ENCODE peak calls at places on chromosomes 16 and 17, in ten cellular contexts. H, M, L, W, S, O, J, X, V and U are unnamed samples.

GRCh38 chr17:60535382-60536279 is 9.6 kb upstream of the APPBP2 start:
- DNase-seq in H (no peak), M (no peak), L (no peak), W (no peak), S (no peak), O (no peak), J (no peak), X (no peak), V (no peak), U (no peak)

GRCh38 chr16:3783516-3783915 is 66.2 kb upstream of the TRAP1 start:
- DNase-seq in H (no peak), M (no peak), L (no peak), W (no peak), S (no peak), O (no peak), J (no peak), X (no peak), V (no peak), U (no peak)

GRCh38 chr16:49085689-49086088 is 195.9 kb downstream of the CBLN1 start:
- DNase-seq in H (no peak), M (no peak), L (no peak), W (no peak), S (no peak), O (no peak), J (peak), X (no peak), V (no peak), U (no peak)

GRCh38 chr17:1787301-1787902 is 25.5 kb downstream of the SERPINF1 start:
- DNase-seq in H (no peak), M (no peak), L (no peak), W (peak), S (no peak), O (no peak), J (peak), X (peak), V (peak), U (no peak)

GRCh38 chr16:30567160-30567990 is 4.1 kb downstream of the ZNF688 start:
- DNase-seq in H (no peak), M (no peak), L (no peak), W (peak), S (no peak), O (peak), J (no peak), X (peak), V (no peak), U (no peak)

GRCh38 chr17:32803544-32803943 is 73.4 kb downstream of the MYO1D start:
- DNase-seq in H (no peak), M (no peak), L (no peak), W (no peak), S (no peak), O (no peak), J (no peak), X (no peak), V (no peak), U (no peak)

GRCh38 chr16:68300736-68301459 is 9.8 kb downstream of the SLC7A6OS start:
- DNase-seq in H (no peak), M (no peak), L (no peak), W (no peak), S (no peak), O (no peak), J (no peak), X (no peak), V (peak), U (no peak)

GRCh38 chr16:84098939-84099338 is 17.8 kb downstream of the MBTPS1 start:
- DNase-seq in H (no peak), M (no peak), L (no peak), W (no peak), S (no peak), O (no peak), J (no peak), X (no peak), V (no peak), U (no peak)

GRCh38 chr17:21275047-21275578 is 9.4 kb upstream of the MAP2K3 start:
- DNase-seq in H (no peak), M (no peak), L (no peak), W (no peak), S (peak), O (no peak), J (no peak), X (no peak), V (no peak), U (no peak)

GRCh38 chr17:66915792-66916191 is 48.7 kb upstream of the CACNG4 start:
- DNase-seq in H (no peak), M (no peak), L (no peak), W (no peak), S (no peak), O (no peak), J (no peak), X (no peak), V (no peak), U (no peak)

GRCh38 chr17:66910651-66911285 is 53.7 kb upstream of the CACNG4 start:
- DNase-seq in H (no peak), M (no peak), L (no peak), W (no peak), S (no peak), O (no peak), J (no peak), X (no peak), V (no peak), U (no peak)

GRCh38 chr17:66916946-66917345 is 47.6 kb upstream of the CACNG4 start:
- DNase-seq in H (no peak), M (no peak), L (no peak), W (no peak), S (no peak), O (no peak), J (no peak), X (no peak), V (no peak), U (no peak)

GRCh38 chr17:66918896-66919295 is 45.6 kb upstream of the CACNG4 start:
- DNase-seq in H (no peak), M (no peak), L (no peak), W (no peak), S (no peak), O (no peak), J (no peak), X (no peak), V (no peak), U (no peak)

GRCh38 chr17:66915204-66915611 is 49.3 kb upstream of the CACNG4 start:
- DNase-seq in H (no peak), M (no peak), L (no peak), W (peak), S (peak), O (peak), J (no peak), X (peak), V (no peak), U (no peak)
- TF ChIP-seq CTCF in H (no peak), M (peak), L (no peak), W (peak), S (peak), O (no peak), J (no peak), X (peak), V (no peak), U (no peak)

GRCh38 chr16:634996-635395 is 1.1 kb downstream of the METTL26 start:
- DNase-seq in H (no peak), M (no peak), L (no peak), W (no peak), S (no peak), O (no peak), J (peak), X (no peak), V (no peak), U (no peak)

GRCh38 chr16:638034-638543 is 2.0 kb upstream of the METTL26 start:
- DNase-seq in H (no peak), M (no peak), L (no peak), W (no peak), S (peak), O (no peak), J (peak), X (no peak), V (no peak), U (no peak)

GRCh38 chr16:635573-636205 is 416 bp downstream of the METTL26 start:
- DNase-seq in H (no peak), M (no peak), L (no peak), W (no peak), S (no peak), O (no peak), J (peak), X (no peak), V (no peak), U (no peak)

GRCh38 chr16:637081-638018 is 1.2 kb upstream of the METTL26 start:
- DNase-seq in H (peak), M (peak), L (peak), W (peak), S (peak), O (peak), J (peak), X (peak), V (peak), U (peak)

GRCh38 chr16:636206-637080 is at the start of gene METTL26:
- DNase-seq in H (peak), M (peak), L (peak), W (peak), S (peak), O (peak), J (peak), X (peak), V (peak), U (peak)
- TF ChIP-seq CTCF in H (no peak), M (no peak), L (no peak), W (no peak), S (no peak), O (no peak), J (peak), X (no peak), V (no peak), U (no peak)

GRCh38 chr16:51527349-51527748 is 376.3 kb upstream of the SALL1 start:
- DNase-seq in H (no peak), M (no peak), L (no peak), W (no peak), S (no peak), O (no peak), J (no peak), X (no peak), V (no peak), U (no peak)
- TF ChIP-seq CTCF in H (no peak), M (no peak), L (no peak), W (no peak), S (no peak), O (no peak), J (no peak), X (no peak), V (no peak), U (no peak)

DNA sequence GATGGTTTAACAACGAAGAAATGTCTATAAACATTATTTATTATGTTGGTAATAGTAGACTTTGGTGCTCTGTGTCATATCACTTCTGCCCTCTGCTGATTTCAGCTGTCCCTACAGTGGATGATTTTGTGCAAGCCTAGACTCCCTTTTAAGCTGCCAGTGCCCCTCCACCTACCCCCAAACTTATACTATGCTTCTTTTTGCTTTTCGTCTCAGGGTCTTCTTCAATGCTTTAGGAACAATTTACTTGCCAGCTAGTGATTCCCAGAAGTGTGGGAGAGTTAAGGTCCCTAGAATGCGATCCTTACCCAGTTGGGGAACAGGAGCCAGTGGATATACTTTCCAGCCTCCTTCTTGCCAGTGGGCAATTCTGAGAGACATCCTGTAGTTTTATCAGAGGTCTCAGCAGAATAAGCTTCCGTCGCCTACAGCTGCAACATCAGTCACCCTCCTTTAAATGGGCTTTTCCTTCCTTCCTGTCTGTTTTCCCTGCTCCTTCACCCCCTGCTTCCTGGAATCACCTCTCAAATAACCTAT is 4.1 kb downstream of the ICAM2 start:
- DNase-seq in H (no peak), M (peak), L (no peak), W (no peak), S (no peak), O (peak), J (no peak), X (no peak), V (no peak), U (no peak)
- TF ChIP-seq CTCF in H (no peak), M (no peak), L (peak), W (no peak), S (peak), O (no peak), J (no peak), X (peak), V (no peak), U (no peak)